ENCODE peak calls at places on chromosomes 12 and 14, in nine cellular contexts. V is ovary, E is IMR-90, S is lower lobe of right lung, D is HL-60, T is brain microvascular endothelial cell, U is fibroblast of lung, Y is cardiac muscle cell, R is upper lobe of left lung. N is an unnamed sample.

GRCh38 chr14:55446127-55446736 is 5.8 kb upstream of the TBPL2 start:
- DNase-seq in Y (peak; percentile 90), T (peak; percentile 76), D (peak; percentile 43), R (peak; percentile 33), U (peak; percentile 81), V (no peak), S (no peak), E (peak; percentile 86), N (peak; percentile 32)

GRCh38 chr12:13229504-13229903 is 33.0 kb downstream of the EMP1 start:
- DNase-seq in U (no peak), V (no peak), R (no peak), D (no peak), E (no peak), Y (no peak), T (no peak), S (no peak), N (no peak)

GRCh38 chr14:103543721-103544626 is 15.0 kb downstream of the TRMT61A start:
- DNase-seq in U (no peak), T (no peak), V (peak; percentile 77), E (no peak), S (peak; percentile 51), D (no peak), Y (peak; percentile 34), R (no peak), N (no peak)

GRCh38 chr12:11895421-11896064 is 175.2 kb upstream of the BCL2L14 start:
- DNase-seq in R (no peak), Y (no peak), E (no peak), S (no peak), U (no peak), T (no peak), V (no peak), D (no peak), N (no peak)

GRCh38 chr12:113911971-113912760 is 54.0 kb downstream of the RBM19 start:
- DNase-seq in T (no peak), V (no peak), D (no peak), Y (no peak), S (no peak), E (no peak), R (no peak), U (no peak), N (no peak)

GRCh38 chr14:39474416-39474911 is 42.2 kb upstream of the FBXO33 start:
- DNase-seq in E (no peak), T (no peak), Y (no peak), R (no peak), D (no peak), U (no peak), S (no peak), V (no peak), N (no peak)

GRCh38 chr12:58309806-58310205 is 368.4 kb downstream of the ATP23 start:
- DNase-seq in R (no peak), Y (no peak), E (no peak), V (no peak), D (no peak), U (no peak), T (no peak), S (no peak), N (peak; percentile 42)

GRCh38 chr14:62081012-62081612 is 318.9 kb downstream of the SNAPC1 start:
- DNase-seq in D (no peak), E (no peak), S (no peak), T (no peak), U (no peak), V (no peak), Y (no peak), R (no peak), N (no peak)

GRCh38 chr14:63435838-63436237 is 107.3 kb downstream of the PPP2R5E start:
- DNase-seq in V (peak; percentile 67), S (peak; percentile 81), E (peak; percentile 92), Y (peak; percentile 60), T (peak; percentile 22), D (no peak), U (peak; percentile 97), R (peak; percentile 92), N (no peak)

GRCh38 chr12:24500466-24501232 is 448.3 kb downstream of the BCAT1 start:
- DNase-seq in U (peak; percentile 74), V (no peak), Y (no peak), D (no peak), S (no peak), R (no peak), T (peak; percentile 43), E (peak; percentile 50), N (no peak)

GRCh38 chr14:91396959-91397815 is 20.4 kb downstream of the CCDC88C start:
- DNase-seq in S (peak; percentile 67), T (no peak), D (peak; percentile 58), V (no peak), Y (no peak), R (peak; percentile 79), E (no peak), U (no peak), N (no peak)

GRCh38 chr12:89800435-89800834 is 91.8 kb upstream of the ATP2B1 start:
- DNase-seq in D (no peak), U (no peak), T (peak; percentile 37), S (no peak), R (no peak), V (no peak), E (no peak), Y (no peak), N (no peak)

GRCh38 chr14:36996133-36996856 is 176.1 kb downstream of the SLC25A21 start:
- DNase-seq in R (no peak), Y (no peak), T (peak; percentile 81), V (no peak), E (peak; percentile 68), U (peak; percentile 38), D (no peak), S (no peak), N (peak; percentile 25)

GRCh38 chr12:29334911-29335310 is 46.1 kb downstream of the ERGIC2 start:
- DNase-seq in V (no peak), U (peak; percentile 10), S (no peak), D (no peak), R (no peak), E (peak; percentile 13), T (no peak), Y (no peak), N (no peak)

GRCh38 chr14:73014105-73014504 is 12.8 kb downstream of the ZFYVE1 start:
- DNase-seq in T (no peak), E (peak; percentile 83), R (no peak), U (peak; percentile 21), V (no peak), D (no peak), S (no peak), Y (no peak), N (no peak)

GRCh38 chr14:84750763-84751554 is 779.0 kb upstream of the FLRT2 start:
- DNase-seq in R (no peak), V (no peak), T (peak; percentile 67), S (no peak), U (peak; percentile 27), Y (peak; percentile 61), D (no peak), E (peak; percentile 50), N (peak; percentile 79)

DNA sequence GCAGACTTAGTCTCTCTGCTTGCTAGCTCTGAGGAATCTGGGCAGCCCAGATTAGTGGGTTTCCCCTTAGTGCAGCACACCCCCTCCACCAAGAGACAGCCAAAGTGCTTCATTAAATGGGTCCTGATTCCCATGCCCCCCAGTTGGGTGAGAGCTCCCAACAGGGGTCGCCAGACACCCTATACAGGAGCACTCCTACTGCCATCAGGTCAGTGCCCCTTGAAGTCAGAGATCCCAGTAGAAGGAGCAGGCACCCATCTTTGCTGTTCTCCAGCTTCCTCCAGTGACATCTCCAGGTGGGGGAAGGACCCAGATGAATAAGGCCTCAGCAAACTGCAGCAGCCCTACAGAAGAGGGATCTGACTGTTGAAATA is 36.7 kb upstream of the C14orf132 start:
- DNase-seq in R (no peak), V (no peak), D (no peak), E (no peak), T (no peak), U (no peak), Y (no peak), S (no peak), N (no peak)
- H3K27me3 ChIP-seq in R (no peaks in the 10 kb centered on the region), V (no peaks in the 10 kb centered on the region), D (peaks cover 5% of the 10 kb centered on the region), E (peaks cover 22% of the 10 kb centered on the region), T (peaks cover 5% of the 10 kb centered on the region), U (peaks cover 6% of the 10 kb centered on the region), Y (no peaks in the 10 kb centered on the region), S (peaks cover 8% of the 10 kb centered on the region), N (peaks cover 9% of the 10 kb centered on the region)

DNA sequence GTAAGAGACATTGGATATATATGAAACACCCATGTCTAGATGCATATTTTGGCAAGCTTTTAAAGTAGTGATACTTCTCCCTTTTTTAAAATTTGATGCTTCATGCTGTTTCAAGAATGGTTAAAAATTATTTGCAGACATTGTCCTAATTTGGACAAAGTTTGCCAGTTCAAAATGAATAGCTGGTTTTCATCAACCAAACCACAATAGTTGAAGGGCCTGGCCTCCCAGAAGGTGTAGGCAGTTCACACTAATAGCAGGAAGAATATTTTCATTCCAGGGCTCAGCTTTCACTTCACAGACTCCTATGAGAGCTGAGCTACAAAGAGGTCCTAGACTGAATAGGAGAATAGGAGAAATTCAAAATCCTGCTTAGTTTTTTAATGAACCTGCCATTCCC is 78.7 kb downstream of the STXBP6 start:
- DNase-seq in E (no peak), S (no peak), R (no peak), V (no peak), Y (no peak), D (no peak), U (no peak), T (no peak), N (no peak)
- H3K4me3 ChIP-seq in E (no peak overlapping the region), S (no peak overlapping the region), R (no peak overlapping the region), V (no peak overlapping the region), Y (no peak overlapping the region), D (no peak overlapping the region), U (no peak overlapping the region), T (no peak overlapping the region), N (no peak overlapping the region)

GRCh38 chr14:104680806-104681688 is 8.4 kb upstream of the INF2 start:
- DNase-seq in T (peak; percentile 74), V (peak; percentile 31), R (peak; percentile 81), S (peak; percentile 64), E (peak; percentile 85), Y (peak; percentile 77), U (peak; percentile 80), D (no peak), N (peak; percentile 48)
- TF ChIP-seq CTCF in T (peak; percentile 48), V (no peak), R (no peak), S (no peak), E (peak; percentile 32), Y (peak; percentile 30), U (peak; percentile 11), D (no peak), N (peak; percentile 41)

GRCh38 chr12:110935588-110935987 is 15.2 kb upstream of the MYL2 start:
- DNase-seq in U (no peak), V (no peak), Y (no peak), T (no peak), R (no peak), S (no peak), D (no peak), E (no peak), N (no peak)
- H3K27me3 ChIP-seq in U (no peaks in the 10 kb centered on the region), V (no peaks in the 10 kb centered on the region), Y (no peaks in the 10 kb centered on the region), T (no peaks in the 10 kb centered on the region), R (no peaks in the 10 kb centered on the region), S (peaks cover 19% of the 10 kb centered on the region), D (no peaks in the 10 kb centered on the region), E (peaks cover 4% of the 10 kb centered on the region), N (no peaks in the 10 kb centered on the region)